ENCODE peak calls at places on chromosomes 13 and 19, in six cellular contexts. D is adrenal gland, G is neural crest cell, K is H9, F is HS-27A, H is GOT3. S is an unnamed sample.
A peak's percentile ranks its signal among the peaks of the same experiment; 100 is the strongest.

GRCh38 chr19:36054733-36055686 is at the start of gene WDR62:
- DNase-seq in K (peak; percentile 92), D (peak; percentile 96), G (peak; percentile 90), H (peak; percentile 94), F (peak; percentile 72), S (peak; percentile 98)

GRCh38 chr13:103866041-103866440 is 799.8 kb upstream of the SLC10A2 start:
- DNase-seq in D (no peak), G (no peak), H (no peak), K (no peak), F (no peak), S (peak; percentile 71)

GRCh38 chr13:35700661-35701060 is 224.2 kb upstream of the MAB21L1 start:
- DNase-seq in H (no peak), F (peak; percentile 49), G (no peak), D (no peak), K (no peak), S (no peak)

GRCh38 chr13:68056816-68057710 is 826.9 kb upstream of the PCDH9 start:
- DNase-seq in K (no peak), G (no peak), D (no peak), H (no peak), F (no peak), S (no peak)

GRCh38 chr19:10503002-10503789 is at the start of gene KEAP1:
- DNase-seq in H (no peak), K (peak; percentile 55), D (no peak), F (no peak), G (peak; percentile 41), S (peak; percentile 63)

GRCh38 chr13:41370736-41371135 is 59.7 kb downstream of the NAA16 start:
- DNase-seq in H (no peak), F (no peak), K (no peak), G (no peak), D (no peak), S (no peak)

GRCh38 chr13:19661561-19661960 is 28.1 kb downstream of the MPHOSPH8 start:
- DNase-seq in G (no peak), H (no peak), D (no peak), K (no peak), F (no peak), S (no peak)

GRCh38 chr13:74866151-74866550 is 615.8 kb downstream of the TBC1D4 start:
- DNase-seq in F (no peak), D (no peak), K (no peak), H (no peak), G (no peak), S (no peak)

GRCh38 chr19:35843676-35844481 is 8.4 kb downstream of the NPHS1 start:
- DNase-seq in K (peak; percentile 96), H (no peak), F (no peak), G (no peak), D (no peak), S (peak; percentile 73)

GRCh38 chr19:38649305-38650179 is 2.1 kb downstream of the ACTN4 start:
- DNase-seq in F (no peak), K (no peak), G (no peak), D (peak; percentile 84), H (no peak), S (no peak)

GRCh38 chr19:35098413-35099049 is 17.1 kb upstream of the FXYD3 start:
- DNase-seq in G (no peak), K (no peak), H (no peak), F (no peak), D (no peak), S (no peak)

GRCh38 chr13:77388944-77389616 is 62.2 kb upstream of the MYCBP2 start:
- DNase-seq in K (no peak), D (no peak), F (no peak), H (no peak), G (no peak), S (no peak)

GRCh38 chr19:558770-559439 is 13.5 kb upstream of the BSG start:
- DNase-seq in K (no peak), D (no peak), F (no peak), H (no peak), G (no peak), S (no peak)